ENCODE peak calls at places on chromosomes 12 and 14, in seven cellular contexts. V, E, G, F, K, S and L are unnamed samples.

GRCh38 chr14:92153581-92153980 is 31.8 kb downstream of the CPSF2 start:
- DNase-seq in V (no peak), E (no peak), G (peak), F (no peak), K (no peak), S (no peak), L (no peak)

GRCh38 chr12:51915003-51915625 is 7.8 kb downstream of the ACVRL1 start:
- DNase-seq in V (no peak), E (peak), G (no peak), F (no peak), K (no peak), S (no peak), L (no peak)

GRCh38 chr12:116924558-116925453 is 14.1 kb downstream of the FBXW8 start:
- DNase-seq in V (no peak), E (peak), G (no peak), F (peak), K (no peak), S (no peak), L (peak)

GRCh38 chr12:76341436-76342030 is 6.7 kb downstream of the BBS10 start:
- DNase-seq in V (no peak), E (no peak), G (no peak), F (no peak), K (no peak), S (no peak), L (no peak)

GRCh38 chr14:47269788-47270492 is 405.5 kb downstream of the MDGA2 start:
- DNase-seq in V (no peak), E (no peak), G (no peak), F (no peak), K (no peak), S (no peak), L (no peak)

GRCh38 chr14:73180385-73180805 is 44.1 kb downstream of the PSEN1 start:
- DNase-seq in V (no peak), E (no peak), G (no peak), F (no peak), K (no peak), S (no peak), L (no peak)

GRCh38 chr12:92438641-92439396 is 264.0 kb upstream of the PLEKHG7 start:
- DNase-seq in V (no peak), E (no peak), G (no peak), F (no peak), K (no peak), S (no peak), L (no peak)

GRCh38 chr14:78902010-78902623 is 731.9 kb downstream of the NRXN3 start:
- DNase-seq in V (peak), E (peak), G (no peak), F (no peak), K (peak), S (peak), L (peak)

GRCh38 chr14:50039734-50040400 is 76.5 kb downstream of the VCPKMT start:
- DNase-seq in V (peak), E (no peak), G (no peak), F (no peak), K (no peak), S (no peak), L (peak)

GRCh38 chr12:51439330-51439729 is 14.7 kb downstream of the SLC4A8 start:
- DNase-seq in V (no peak), E (no peak), G (no peak), F (no peak), K (no peak), S (no peak), L (no peak)

GRCh38 chr12:10293151-10293550 is 14.5 kb upstream of the KLRD1 start:
- DNase-seq in V (no peak), E (no peak), G (no peak), F (no peak), K (no peak), S (no peak), L (no peak)

GRCh38 chr12:26736563-26737486 is 96.2 kb downstream of the ITPR2 start:
- DNase-seq in V (no peak), E (no peak), G (no peak), F (no peak), K (no peak), S (no peak), L (no peak)

GRCh38 chr12:22851532-22851931 is 226.6 kb downstream of the ETNK1 start:
- DNase-seq in V (no peak), E (no peak), G (no peak), F (no peak), K (no peak), S (no peak), L (no peak)

GRCh38 chr12:104727866-104728449 is 230.1 kb downstream of the SLC41A2 start:
- DNase-seq in V (no peak), E (no peak), G (no peak), F (no peak), K (no peak), S (no peak), L (no peak)

GRCh38 chr12:3655331-3655900 is 97.5 kb downstream of the CRACR2A start:
- DNase-seq in V (peak), E (peak), G (peak), F (no peak), K (peak), S (no peak), L (no peak)

GRCh38 chr12:8018666-8019581 is 13.6 kb upstream of the FOXJ2 start:
- DNase-seq in V (no peak), E (peak), G (no peak), F (no peak), K (no peak), S (peak), L (peak)